ENCODE peak calls at places on chromosomes 11 and 22, in eight cellular contexts. F, R, M, B, T, E, U and N are unnamed samples.

GRCh38 chr11:76763573-76764348 is 19.4 kb upstream of the TSKU start:
- DNase-seq in F (no peak), R (peak; percentile 93), M (no peak), B (peak; percentile 27), T (no peak), E (no peak), U (no peak), N (peak; percentile 34)

GRCh38 chr11:111229604-111230003 is 15.9 kb upstream of the POU2AF2 start:
- DNase-seq in F (no peak), R (no peak), M (no peak), B (no peak), T (no peak), E (peak; percentile 0), U (no peak), N (no peak)

GRCh38 chr11:78351979-78352731 is 65.5 kb downstream of the GAB2 start:
- DNase-seq in F (no peak), R (no peak), M (peak; percentile 23), B (no peak), T (no peak), E (no peak), U (no peak), N (no peak)

GRCh38 chr11:75469785-75470405 is 36.9 kb upstream of the KLHL35 start:
- DNase-seq in F (no peak), R (no peak), M (no peak), B (no peak), T (no peak), E (no peak), U (no peak), N (no peak)

GRCh38 chr11:7575841-7576451 is 62.1 kb downstream of the PPFIBP2 start:
- DNase-seq in F (no peak), R (no peak), M (no peak), B (peak; percentile 29), T (no peak), E (no peak), U (no peak), N (peak; percentile 75)

GRCh38 chr22:41619979-41620645 is 731 bp downstream of the DESI1 start:
- DNase-seq in F (peak; percentile 37), R (peak; percentile 22), M (peak; percentile 36), B (peak; percentile 50), T (peak; percentile 35), E (no peak), U (no peak), N (peak; percentile 17)

GRCh38 chr11:99020324-99021225 is at the start of gene CNTN5:
- DNase-seq in F (no peak), R (peak; percentile 4), M (peak; percentile 87), B (peak; percentile 68), T (no peak), E (no peak), U (no peak), N (peak; percentile 10)

GRCh38 chr11:74468058-74468457 is 709 bp upstream of the KCNE3 start:
- DNase-seq in F (no peak), R (no peak), M (no peak), B (no peak), T (no peak), E (no peak), U (no peak), N (no peak)

GRCh38 chr11:22432331-22433065 is 94.3 kb downstream of the SLC17A6 start:
- DNase-seq in F (no peak), R (no peak), M (no peak), B (no peak), T (no peak), E (peak; percentile 60), U (peak; percentile 2), N (peak; percentile 29)